ENCODE peak calls at places on chromosomes 1 and 21, in ten cellular contexts. J is LoVo; X is RKO; G is AG08396; Q is central memory CD4-positive, alpha-beta T cell; Y is HCT116; P is anterior cingulate cortex; M is T-helper 17 cell; R is stimulated activated effector memory CD8-positive, alpha-beta T cell treated with anti-CD3 and anti-CD28 coated beads, Interleukin-12 subunit alpha, Interleukin-12 subunit beta, amount 100 ng/mL, for 72 hours; A is activated T-cell treated with anti-CD3 and anti-CD28 coated beads, Interleukin-2, amount 50 U/mL, for 4 hours. O is an unnamed sample.
A peak's percentile ranks its signal among the peaks of the same experiment; 100 is the strongest.

GRCh38 chr1:119784127-119784781 is 15.5 kb upstream of the HMGCS2 start:
- DNase-seq in A (no peak), Y (no peak), R (no peak), M (no peak), G (no peak), J (no peak), P (no peak), X (no peak), Q (no peak), O (peak; percentile 39)

GRCh38 chr1:155091071-155092051 is 12.7 kb downstream of the EFNA3 start:
- DNase-seq in P (peak; percentile 14), J (peak; percentile 81), M (peak; percentile 70), X (peak; percentile 69), Q (peak; percentile 69), R (peak; percentile 91), Y (peak; percentile 61), G (peak; percentile 79), A (peak; percentile 82), O (no peak)

GRCh38 chr1:115454835-115455511 is 116.9 kb upstream of the NGF start:
- DNase-seq in A (no peak), X (no peak), J (no peak), Q (no peak), P (no peak), M (no peak), G (peak; percentile 68), Y (no peak), R (no peak), O (no peak)

GRCh38 chr1:218620956-218621355 is 275.8 kb downstream of the TGFB2 start:
- DNase-seq in X (no peak), P (no peak), Y (no peak), Q (no peak), A (no peak), M (no peak), J (no peak), R (no peak), G (no peak), O (peak; percentile 36)

GRCh38 chr21:43703068-43703880 is 15.7 kb upstream of the PDXK start:
- DNase-seq in Y (no peak), P (no peak), A (no peak), M (no peak), J (no peak), X (no peak), G (no peak), Q (no peak), R (no peak), O (peak; percentile 57)

GRCh38 chr1:247576514-247576913 is 11.6 kb upstream of the OR2G2 start:
- DNase-seq in Y (peak; percentile 4), Q (no peak), P (no peak), G (no peak), A (no peak), X (peak; percentile 59), M (no peak), R (no peak), J (peak; percentile 31), O (no peak)

GRCh38 chr1:161721738-161722343 is 497 bp downstream of the FCRLB start:
- DNase-seq in G (peak; percentile 78), X (peak; percentile 71), J (no peak), Q (no peak), P (no peak), Y (no peak), R (no peak), A (no peak), M (no peak), O (peak; percentile 84)

GRCh38 chr1:81029266-81029665 is 771.5 kb upstream of the ADGRL2 start:
- DNase-seq in G (no peak), M (no peak), J (no peak), A (no peak), R (no peak), Q (no peak), X (no peak), P (no peak), Y (no peak), O (no peak)

GRCh38 chr1:200488375-200489165 is 78.7 kb upstream of the ZNF281 start:
- DNase-seq in M (no peak), R (peak; percentile 60), G (peak; percentile 67), Y (peak; percentile 56), X (peak; percentile 82), Q (peak; percentile 43), P (peak; percentile 15), A (peak; percentile 20), J (peak; percentile 76), O (peak; percentile 66)

GRCh38 chr1:156964431-156964830 is 44.0 kb downstream of the LRRC71 start:
- DNase-seq in M (no peak), X (peak; percentile 10), Y (no peak), G (peak; percentile 29), R (no peak), P (no peak), J (no peak), Q (no peak), A (no peak), O (peak; percentile 24)

GRCh38 chr1:43586136-43586726 is 55.5 kb downstream of the PTPRF start:
- DNase-seq in P (no peak), Y (no peak), G (no peak), A (no peak), M (no peak), J (no peak), X (no peak), R (no peak), Q (no peak), O (no peak)

GRCh38 chr1:186155594-186155993 is 219.5 kb downstream of the TPR start:
- DNase-seq in M (no peak), Y (peak; percentile 53), G (peak; percentile 29), J (peak; percentile 49), R (no peak), A (no peak), P (no peak), X (peak; percentile 87), Q (no peak), O (peak; percentile 67)

GRCh38 chr1:52365746-52366516 is at the start of gene CC2D1B:
- DNase-seq in P (peak; percentile 89), G (peak; percentile 99), Q (peak; percentile 100), Y (peak; percentile 96), X (peak; percentile 97), J (peak; percentile 99), A (peak; percentile 98), M (peak; percentile 99), R (peak; percentile 100), O (peak; percentile 88)

GRCh38 chr1:86507935-86508582 is 38.8 kb upstream of the CLCA4 start:
- DNase-seq in M (no peak), P (no peak), J (no peak), G (peak; percentile 18), R (no peak), Y (peak; percentile 19), A (no peak), Q (peak; percentile 17), X (peak; percentile 36), O (peak; percentile 33)

GRCh38 chr1:67767103-67767502 is 66.2 kb downstream of the GNG12 start:
- DNase-seq in P (no peak), A (no peak), X (no peak), J (no peak), R (no peak), Q (no peak), Y (no peak), M (no peak), G (no peak), O (no peak)

GRCh38 chr1:7572654-7573152 is 198.4 kb upstream of the VAMP3 start:
- DNase-seq in Y (no peak), G (no peak), Q (no peak), M (no peak), P (no peak), A (no peak), X (no peak), J (peak; percentile 42), R (no peak), O (no peak)